ENCODE peak calls at places on chromosomes 2 and 18, in five cellular contexts. W is SK-N-SH; S is PC-9; D is CD8-positive, alpha-beta T cell; X is breast epithelium. P is an unnamed sample.
A peak's percentile ranks its signal among the peaks of the same experiment; 100 is the strongest.

GRCh38 chr2:23533014-23533730 is 148.2 kb downstream of the KLHL29 start:
- DNase-seq in W (no peak), D (no peak), S (no peak), X (no peak), P (peak; percentile 81)

GRCh38 chr2:217593732-217594131 is 409.1 kb downstream of the TNS1 start:
- DNase-seq in W (no peak), D (no peak), S (no peak), X (no peak), P (peak; percentile 55)

GRCh38 chr2:86284401-86284841 is 53.0 kb downstream of the REEP1 start:
- DNase-seq in D (no peak), X (no peak), S (no peak), W (no peak), P (no peak)

GRCh38 chr2:12080360-12080759 is 333.9 kb downstream of the LPIN1 start:
- DNase-seq in S (no peak), D (no peak), X (no peak), W (no peak), P (no peak)

GRCh38 chr2:84160461-84160860 is 298.6 kb downstream of the SUCLG1 start:
- DNase-seq in W (no peak), X (peak; percentile 29), D (no peak), S (no peak), P (no peak)

GRCh38 chr2:216056739-216057138 is 24.9 kb downstream of the PECR start:
- DNase-seq in X (no peak), W (no peak), S (no peak), D (no peak), P (no peak)

GRCh38 chr2:188158337-188159100 is 133.2 kb upstream of the GULP1 start:
- DNase-seq in X (no peak), D (no peak), W (no peak), S (no peak), P (no peak)

GRCh38 chr2:69177785-69178636 is 165.0 kb downstream of the ANTXR1 start:
- DNase-seq in W (peak; percentile 44), X (peak; percentile 64), D (no peak), S (peak; percentile 68), P (peak; percentile 97)

GRCh38 chr2:127630409-127631183 is 15.4 kb upstream of the GPR17 start:
- DNase-seq in X (no peak), D (no peak), W (no peak), S (no peak), P (no peak)

GRCh38 chr2:173511357-173511756 is 156.7 kb downstream of the CDCA7 start:
- DNase-seq in D (no peak), X (no peak), S (no peak), W (no peak), P (no peak)

GRCh38 chr2:143936758-143937562 is 583.0 kb downstream of the ZEB2 start:
- DNase-seq in S (no peak), D (no peak), X (no peak), W (peak; percentile 85), P (no peak)

GRCh38 chr2:223936862-223937326 is 8.2 kb downstream of the WDFY1 start:
- DNase-seq in D (no peak), W (no peak), S (no peak), X (no peak), P (no peak)

GRCh38 chr2:221972813-221973478 is 325.9 kb downstream of the PAX3 start:
- DNase-seq in D (no peak), W (no peak), S (peak; percentile 95), X (no peak), P (no peak)

GRCh38 chr2:172427990-172428840 is 829 bp downstream of the ITGA6 start:
- DNase-seq in D (peak; percentile 77), X (no peak), W (peak; percentile 74), S (peak; percentile 71), P (peak; percentile 77)

GRCh38 chr2:181138816-181139215 is 158.4 kb downstream of the UBE2E3 start:
- DNase-seq in X (no peak), D (no peak), W (no peak), S (peak; percentile 49), P (no peak)

GRCh38 chr2:152486048-152486736 is 151.2 kb downstream of the FMNL2 start:
- DNase-seq in W (no peak), X (no peak), S (no peak), D (no peak), P (no peak)

GRCh38 chr2:68466778-68467076 is 367 bp downstream of the FBXO48 start:
- DNase-seq in W (no peak), X (no peak), D (no peak), S (no peak), P (no peak)

GRCh38 chr18:63994783-63995399 is 25.0 kb downstream of the SERPINB8 start:
- DNase-seq in X (peak; percentile 29), S (no peak), W (peak; percentile 72), D (peak; percentile 42), P (no peak)

GRCh38 chr2:85116207-85116606 is 17.0 kb upstream of the TCF7L1 start:
- DNase-seq in W (no peak), D (no peak), S (no peak), X (no peak), P (no peak)

GRCh38 chr2:96549967-96550786 is 13.6 kb downstream of the ARID5A start:
- DNase-seq in W (peak; percentile 22), X (no peak), D (no peak), S (no peak), P (no peak)

GRCh38 chr18:1261054-1261453 is 356.4 kb downstream of the ADCYAP1 start:
- DNase-seq in X (no peak), W (no peak), D (no peak), S (no peak), P (no peak)

GRCh38 chr2:227252831-227253230 is 72.2 kb upstream of the MFF start:
- DNase-seq in S (no peak), X (no peak), W (no peak), D (no peak), P (no peak)

GRCh38 chr2:29502452-29502851 is 387.2 kb downstream of the CLIP4 start:
- DNase-seq in W (no peak), S (no peak), X (no peak), D (no peak), P (no peak)

GRCh38 chr2:204437334-204437733 is 107.9 kb upstream of the PARD3B start:
- DNase-seq in X (no peak), D (no peak), S (no peak), W (no peak), P (no peak)

GRCh38 chr2:48952614-48953013 is 197.1 kb upstream of the LHCGR start:
- DNase-seq in W (no peak), S (no peak), D (no peak), X (no peak), P (no peak)

GRCh38 chr18:55470826-55471225 is 117.2 kb downstream of the TCF4 start:
- DNase-seq in W (no peak), D (no peak), X (no peak), S (no peak), P (no peak)

GRCh38 chr2:154459286-154459685 is 239.2 kb upstream of the KCNJ3 start:
- DNase-seq in X (no peak), D (no peak), W (no peak), S (no peak), P (no peak)

GRCh38 chr2:167420261-167420660 is 532.0 kb downstream of the XIRP2 start:
- DNase-seq in S (no peak), X (no peak), W (no peak), D (no peak), P (peak; percentile 60)

GRCh38 chr2:231395188-231396057 is at the start of gene B3GNT7:
- DNase-seq in W (peak; percentile 80), D (no peak), S (no peak), X (no peak), P (no peak)
- H3K27ac ChIP-seq in W (no peak within 1 kb of the TSS), D (no peak within 1 kb of the TSS), S (no peak within 1 kb of the TSS), X (peak within 1 kb of the TSS; percentile 27), P (no peak within 1 kb of the TSS)

DNA sequence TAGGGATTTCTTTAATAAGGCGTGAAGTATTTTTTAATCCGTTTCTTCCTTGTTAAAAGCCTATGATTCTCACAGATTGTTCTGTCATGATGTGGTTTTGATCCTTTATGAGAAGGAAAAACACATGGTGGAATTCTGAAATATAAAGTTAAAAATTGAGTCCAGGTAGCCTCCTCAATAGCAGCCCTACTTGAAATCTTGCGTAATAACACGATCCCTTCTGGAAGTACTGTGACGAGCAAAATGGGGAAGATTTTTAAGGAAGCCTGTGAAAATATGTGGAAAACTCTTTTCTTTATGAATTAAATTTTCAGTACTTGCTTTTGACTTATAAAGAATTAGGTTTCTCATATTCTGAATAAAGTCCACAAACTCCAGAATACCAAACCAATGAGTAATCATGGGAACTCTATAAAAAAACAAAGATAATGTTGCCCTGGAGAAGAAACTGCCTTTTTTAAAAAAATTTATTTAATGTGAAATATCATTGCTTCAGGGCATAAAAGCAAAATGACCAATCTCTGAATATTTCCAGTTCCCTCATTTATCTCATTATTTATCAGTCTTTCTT is 476.4 kb upstream of the ZEB2 start:
- DNase-seq in S (no peak), D (no peak), X (no peak), W (no peak), P (no peak)
- H3K4me1 ChIP-seq in S (no peaks in the 10 kb centered on the region), D (no peaks in the 10 kb centered on the region), X (no peaks in the 10 kb centered on the region), W (peaks cover 4% of the 10 kb centered on the region), P (peaks cover 18% of the 10 kb centered on the region)

GRCh38 chr2:178297091-178297411 is 102.7 kb downstream of the OSBPL6 start:
- DNase-seq in W (no peak), D (no peak), S (no peak), X (no peak), P (no peak)

GRCh38 chr2:178295115-178295514 is 100.8 kb downstream of the OSBPL6 start:
- DNase-seq in D (no peak), S (no peak), X (no peak), W (no peak), P (no peak)

GRCh38 chr2:178296394-178297090 is 102.2 kb downstream of the OSBPL6 start:
- DNase-seq in W (no peak), D (no peak), X (peak; percentile 23), S (no peak), P (no peak)

GRCh38 chr2:178298785-178299212 is 104.5 kb downstream of the OSBPL6 start:
- DNase-seq in S (peak; percentile 74), W (no peak), D (no peak), X (no peak), P (no peak)

GRCh38 chr2:178295911-178296310 is 101.6 kb downstream of the OSBPL6 start:
- DNase-seq in W (no peak), D (no peak), X (no peak), S (no peak), P (no peak)
- H3K36me3 ChIP-seq in W (no peaks in the 10 kb centered on the region), D (no peaks in the 10 kb centered on the region), X (no peaks in the 10 kb centered on the region), S (no peaks in the 10 kb centered on the region), P (peaks cover 2% of the 10 kb centered on the region)

GRCh38 chr2:43228341-43228751 is 1.9 kb upstream of the ZFP36L2 start:
- DNase-seq in S (no peak), X (no peak), D (no peak), W (no peak), P (no peak)
- H3K27ac ChIP-seq in S (peak overlapping the region; percentile 92), X (peak overlapping the region; percentile 99), D (peak overlapping the region; percentile 92), W (peak overlapping the region; percentile 91), P (no peak overlapping the region)

GRCh38 chr18:8794133-8794986 is 89.0 kb downstream of the MTCL1 start:
- DNase-seq in D (no peak), S (peak; percentile 88), X (no peak), W (peak; percentile 64), P (no peak)
- H3K4me1 ChIP-seq in D (no peaks in the 10 kb centered on the region), S (peaks cover 56% of the 10 kb centered on the region), X (no peaks in the 10 kb centered on the region), W (peaks cover 68% of the 10 kb centered on the region), P (peaks cover 13% of the 10 kb centered on the region)